ENCODE peak calls at places on chromosomes 13 and 19, in six cellular contexts. One of them, this sample, is unnamed.

GRCh38 chr13:24630851-24631341 is 49.3 kb upstream of the ATP12A start:
- DNase-seq in tibial nerve: no peak
- DNase-seq in OCI-LY7: no peak
- DNase-seq in stomach: peak
- DNase-seq in heart right ventricle: no peak
- DNase-seq in HL-60: no peak
- DNase-seq in this sample: no peak

GRCh38 chr13:70634893-70635292 is 526.6 kb upstream of the KLHL1 start:
- DNase-seq in tibial nerve: no peak
- DNase-seq in OCI-LY7: no peak
- DNase-seq in stomach: no peak
- DNase-seq in heart right ventricle: no peak
- DNase-seq in HL-60: no peak
- DNase-seq in this sample: no peak

GRCh38 chr19:35871611-35872010 is 3.2 kb downstream of the APLP1 start:
- DNase-seq in tibial nerve: no peak
- DNase-seq in OCI-LY7: no peak
- DNase-seq in stomach: no peak
- DNase-seq in heart right ventricle: no peak
- DNase-seq in HL-60: no peak
- DNase-seq in this sample: no peak

GRCh38 chr19:12365094-12365371 is 450 bp downstream of the ZNF442 start:
- DNase-seq in tibial nerve: no peak
- DNase-seq in OCI-LY7: no peak
- DNase-seq in stomach: peak
- DNase-seq in heart right ventricle: peak
- DNase-seq in HL-60: no peak
- DNase-seq in this sample: peak

GRCh38 chr13:66926200-66926850 is 303.8 kb downstream of the PCDH9 start:
- DNase-seq in tibial nerve: no peak
- DNase-seq in OCI-LY7: no peak
- DNase-seq in stomach: no peak
- DNase-seq in heart right ventricle: no peak
- DNase-seq in HL-60: no peak
- DNase-seq in this sample: no peak

GRCh38 chr19:40594657-40595077 is 6.5 kb upstream of the LTBP4 start:
- DNase-seq in tibial nerve: no peak
- DNase-seq in OCI-LY7: no peak
- DNase-seq in stomach: no peak
- DNase-seq in heart right ventricle: no peak
- DNase-seq in HL-60: no peak
- DNase-seq in this sample: no peak

GRCh38 chr13:95781016-95781415 is 104.1 kb downstream of the DNAJC3 start:
- DNase-seq in tibial nerve: no peak
- DNase-seq in OCI-LY7: no peak
- DNase-seq in stomach: no peak
- DNase-seq in heart right ventricle: no peak
- DNase-seq in HL-60: no peak
- DNase-seq in this sample: no peak

GRCh38 chr13:58985845-58986244 is 1177.9 kb downstream of the DIAPH3 start:
- DNase-seq in tibial nerve: no peak
- DNase-seq in OCI-LY7: no peak
- DNase-seq in stomach: no peak
- DNase-seq in heart right ventricle: no peak
- DNase-seq in HL-60: no peak
- DNase-seq in this sample: no peak

GRCh38 chr19:54136086-54136863 is 1.3 kb upstream of the CNOT3 start:
- DNase-seq in tibial nerve: no peak
- DNase-seq in OCI-LY7: no peak
- DNase-seq in stomach: no peak
- DNase-seq in heart right ventricle: no peak
- DNase-seq in HL-60: no peak
- DNase-seq in this sample: no peak

GRCh38 chr19:17337675-17338439 is 504 bp downstream of the GTPBP3 start:
- DNase-seq in tibial nerve: no peak
- DNase-seq in OCI-LY7: peak
- DNase-seq in stomach: no peak
- DNase-seq in heart right ventricle: no peak
- DNase-seq in HL-60: peak
- DNase-seq in this sample: no peak

GRCh38 chr19:44856438-44857083 is 10.5 kb downstream of the NECTIN2 start:
- DNase-seq in tibial nerve: no peak
- DNase-seq in OCI-LY7: no peak
- DNase-seq in stomach: peak
- DNase-seq in heart right ventricle: peak
- DNase-seq in HL-60: peak
- DNase-seq in this sample: no peak

GRCh38 chr13:44816701-44817684 is 172.3 kb downstream of the NUFIP1 start:
- DNase-seq in tibial nerve: no peak
- DNase-seq in OCI-LY7: no peak
- DNase-seq in stomach: no peak
- DNase-seq in heart right ventricle: no peak
- DNase-seq in HL-60: no peak
- DNase-seq in this sample: no peak

GRCh38 chr19:7968796-7969559 is 25.5 kb upstream of the TIMM44 start:
- DNase-seq in tibial nerve: no peak
- DNase-seq in OCI-LY7: no peak
- DNase-seq in stomach: no peak
- DNase-seq in heart right ventricle: no peak
- DNase-seq in HL-60: no peak
- DNase-seq in this sample: no peak

GRCh38 chr13:45396548-45397095 is 21.6 kb downstream of the SLC25A30 start:
- DNase-seq in tibial nerve: no peak
- DNase-seq in OCI-LY7: no peak
- DNase-seq in stomach: peak
- DNase-seq in heart right ventricle: no peak
- DNase-seq in HL-60: no peak
- DNase-seq in this sample: peak

GRCh38 chr13:28659611-28659970 is 661 bp downstream of the POMP start:
- DNase-seq in tibial nerve: no peak
- DNase-seq in OCI-LY7: no peak
- DNase-seq in stomach: no peak
- DNase-seq in heart right ventricle: no peak
- DNase-seq in HL-60: no peak
- DNase-seq in this sample: no peak

GRCh38 chr13:31749929-31750328 is 10.6 kb downstream of the RXFP2 start:
- DNase-seq in tibial nerve: no peak
- DNase-seq in OCI-LY7: no peak
- DNase-seq in stomach: no peak
- DNase-seq in heart right ventricle: no peak
- DNase-seq in HL-60: no peak
- DNase-seq in this sample: no peak

GRCh38 chr19:35294328-35294727 is 2.4 kb downstream of the MAG start:
- DNase-seq in tibial nerve: no peak
- DNase-seq in OCI-LY7: no peak
- DNase-seq in stomach: no peak
- DNase-seq in heart right ventricle: no peak
- DNase-seq in HL-60: no peak
- DNase-seq in this sample: no peak

GRCh38 chr19:53824134-53824611 is at the start of gene NLRP12:
- DNase-seq in tibial nerve: peak
- DNase-seq in OCI-LY7: no peak
- DNase-seq in stomach: no peak
- DNase-seq in heart right ventricle: no peak
- DNase-seq in HL-60: peak
- DNase-seq in this sample: no peak

GRCh38 chr13:100490692-100491091 is 97.9 kb downstream of the GGACT start:
- DNase-seq in tibial nerve: no peak
- DNase-seq in OCI-LY7: no peak
- DNase-seq in stomach: no peak
- DNase-seq in heart right ventricle: no peak
- DNase-seq in HL-60: no peak
- DNase-seq in this sample: no peak

DNA sequence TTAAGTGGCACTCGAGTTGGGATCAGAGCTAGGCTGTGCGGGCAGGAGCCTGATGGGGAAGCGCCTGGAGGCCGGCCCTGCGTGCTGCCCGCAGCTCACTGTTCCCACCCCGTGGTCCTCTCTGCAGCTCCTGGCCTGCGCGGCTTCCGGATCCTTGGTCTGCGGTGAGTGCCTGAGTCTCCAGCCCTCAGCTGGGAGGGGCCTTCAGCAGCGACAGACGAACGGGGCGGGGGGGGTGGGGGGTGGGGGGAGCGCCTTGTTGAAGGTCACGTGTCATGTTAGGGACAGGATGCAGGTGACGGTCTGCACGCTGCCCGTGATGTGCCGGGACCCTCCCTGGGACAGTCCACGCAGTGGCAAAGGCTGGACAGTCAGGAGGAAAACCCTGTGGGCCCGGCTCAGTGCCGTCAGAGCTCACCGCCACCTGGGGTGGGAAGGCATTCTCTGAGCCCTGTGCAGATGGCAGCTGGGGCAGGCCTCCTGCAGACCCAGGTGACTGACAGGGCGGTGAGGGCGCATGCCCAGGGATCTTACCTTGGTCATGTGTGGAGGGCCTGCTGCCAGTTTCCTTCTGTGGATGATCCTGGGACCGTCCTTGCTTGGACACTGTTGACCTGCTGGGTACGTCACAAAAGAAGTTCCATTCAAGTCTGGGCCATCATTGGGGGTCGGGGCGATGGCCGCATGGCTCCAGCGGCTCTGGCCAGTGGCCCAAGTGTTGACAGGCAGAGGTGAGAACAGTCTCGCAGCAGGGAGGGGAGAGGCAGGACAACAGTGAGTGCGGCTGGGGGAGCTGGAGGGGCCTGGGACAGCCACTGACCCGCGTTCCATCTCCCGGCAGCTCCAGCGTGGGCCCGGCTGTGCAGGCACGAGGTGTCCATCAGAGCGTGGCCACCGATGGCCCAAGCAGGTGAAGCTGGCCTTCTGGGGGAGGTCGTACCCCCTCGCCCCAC is 4.3 kb downstream of the NDUFS7 start:
- DNase-seq in tibial nerve: no peak
- DNase-seq in OCI-LY7: no peak
- DNase-seq in stomach: no peak
- DNase-seq in heart right ventricle: no peak
- DNase-seq in HL-60: no peak
- DNase-seq in this sample: no peak
- H3K27ac ChIP-seq in tibial nerve: no peak
- H3K27ac ChIP-seq in OCI-LY7: no peak
- H3K27ac ChIP-seq in stomach: no peak
- H3K27ac ChIP-seq in heart right ventricle: peak
- H3K27ac ChIP-seq in HL-60: no peak
- H3K27ac ChIP-seq in this sample: no peak

GRCh38 chr19:47661161-47661560 is 52.1 kb upstream of the EHD2 start:
- DNase-seq in tibial nerve: no peak
- DNase-seq in OCI-LY7: no peak
- DNase-seq in stomach: no peak
- DNase-seq in heart right ventricle: no peak
- DNase-seq in HL-60: no peak
- DNase-seq in this sample: no peak
- H3K4me3 ChIP-seq in tibial nerve: no peak
- H3K4me3 ChIP-seq in OCI-LY7: no peak
- H3K4me3 ChIP-seq in stomach: no peak
- H3K4me3 ChIP-seq in heart right ventricle: no peak
- H3K4me3 ChIP-seq in HL-60: no peak
- H3K4me3 ChIP-seq in this sample: no peak

GRCh38 chr13:79346300-79346914 is 59.6 kb downstream of the RBM26 start:
- DNase-seq in tibial nerve: no peak
- DNase-seq in OCI-LY7: no peak
- DNase-seq in stomach: no peak
- DNase-seq in heart right ventricle: no peak
- DNase-seq in HL-60: no peak
- DNase-seq in this sample: no peak

GRCh38 chr13:79354285-79354684 is 51.8 kb downstream of the RBM26 start:
- DNase-seq in tibial nerve: no peak
- DNase-seq in OCI-LY7: no peak
- DNase-seq in stomach: no peak
- DNase-seq in heart right ventricle: no peak
- DNase-seq in HL-60: no peak
- DNase-seq in this sample: no peak

GRCh38 chr13:79353698-79354097 is 52.4 kb downstream of the RBM26 start:
- DNase-seq in tibial nerve: no peak
- DNase-seq in OCI-LY7: no peak
- DNase-seq in stomach: no peak
- DNase-seq in heart right ventricle: no peak
- DNase-seq in HL-60: no peak
- DNase-seq in this sample: no peak

GRCh38 chr13:79349011-79349410 is 57.0 kb downstream of the RBM26 start:
- DNase-seq in tibial nerve: no peak
- DNase-seq in OCI-LY7: no peak
- DNase-seq in stomach: no peak
- DNase-seq in heart right ventricle: no peak
- DNase-seq in HL-60: no peak
- DNase-seq in this sample: no peak

GRCh38 chr13:79352107-79352506 is 53.9 kb downstream of the RBM26 start:
- DNase-seq in tibial nerve: no peak
- DNase-seq in OCI-LY7: no peak
- DNase-seq in stomach: no peak
- DNase-seq in heart right ventricle: no peak
- DNase-seq in HL-60: no peak
- DNase-seq in this sample: no peak
- TF ChIP-seq CTCF in tibial nerve: no peak
- TF ChIP-seq CTCF in OCI-LY7: no peak
- TF ChIP-seq CTCF in stomach: no peak
- TF ChIP-seq CTCF in heart right ventricle: no peak
- TF ChIP-seq CTCF in HL-60: no peak
- TF ChIP-seq CTCF in this sample: no peak

DNA sequence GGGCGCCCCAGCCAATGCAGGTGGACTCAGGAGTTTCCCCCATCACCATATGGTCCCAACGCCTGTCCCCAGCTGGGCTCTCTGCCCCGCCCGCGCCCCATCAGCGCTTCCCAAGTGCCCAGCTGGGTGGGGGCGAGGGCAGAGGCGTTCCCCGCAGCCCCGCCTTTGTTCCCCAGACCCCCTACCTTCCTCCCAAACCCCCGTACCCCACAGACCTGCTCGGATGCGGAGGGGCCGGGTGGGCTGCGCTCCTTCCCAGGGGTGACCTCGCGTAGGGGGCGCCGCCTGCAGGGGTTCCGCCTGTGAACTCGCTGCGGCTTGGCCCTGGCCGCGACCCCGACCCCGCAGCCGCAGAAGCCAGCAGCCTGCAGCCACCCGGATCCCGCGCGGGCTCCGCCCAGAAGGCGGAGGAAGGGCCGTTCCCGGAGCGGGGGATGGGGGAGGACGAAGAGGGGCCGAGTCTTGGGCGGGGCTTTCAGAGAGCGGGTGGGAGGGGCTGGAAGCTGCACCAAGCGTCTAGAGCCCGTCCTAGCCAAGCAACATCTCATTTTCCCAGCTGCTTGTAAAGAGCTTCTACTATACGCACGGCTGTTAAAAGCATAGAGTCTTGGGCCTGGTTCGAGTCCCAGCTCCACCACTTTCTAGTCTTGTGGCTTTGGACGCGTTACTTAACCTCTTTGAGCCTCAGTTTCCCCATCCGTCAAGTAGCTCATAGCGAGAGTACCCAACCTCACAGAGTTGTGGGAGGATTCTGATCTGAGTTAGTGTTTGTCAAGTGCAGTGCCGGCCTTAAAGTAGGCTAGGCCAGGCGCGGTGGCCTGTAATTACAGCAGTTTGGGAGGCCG is at the start of gene RAB3D:
- DNase-seq in tibial nerve: peak
- DNase-seq in OCI-LY7: peak
- DNase-seq in stomach: peak
- DNase-seq in heart right ventricle: peak
- DNase-seq in HL-60: peak
- DNase-seq in this sample: peak
- H3K27ac ChIP-seq in tibial nerve: peak
- H3K27ac ChIP-seq in OCI-LY7: no peak
- H3K27ac ChIP-seq in stomach: peak
- H3K27ac ChIP-seq in heart right ventricle: peak
- H3K27ac ChIP-seq in HL-60: peak
- H3K27ac ChIP-seq in this sample: peak